ENCODE peak calls at places on chromosomes 16 and 17, in six cellular contexts. A is GM10248, Y is mucosa of descending colon, J is lower lobe of right lung, C is kidney, S is WTC11. W is an unnamed sample.

GRCh38 chr17:55398689-55399088 is 22.9 kb downstream of the MMD start:
- DNase-seq in A (no peak), J (no peak), Y (no peak), C (no peak), S (no peak), W (no peak)

GRCh38 chr17:78653382-78653781 is 76.2 kb upstream of the DNAH17 start:
- DNase-seq in Y (no peak), S (no peak), A (no peak), J (no peak), C (no peak), W (no peak)

GRCh38 chr17:68182940-68183551 is 64.8 kb upstream of the AMZ2 start:
- DNase-seq in Y (peak; percentile 45), C (no peak), J (no peak), A (peak; percentile 60), S (no peak), W (peak; percentile 56)

GRCh38 chr17:35984140-35984539 is 2.4 kb downstream of the CCL14 start:
- DNase-seq in Y (no peak), S (no peak), C (no peak), J (no peak), A (no peak), W (no peak)

GRCh38 chr16:10642964-10643363 is 51.8 kb downstream of the TEKT5 start:
- DNase-seq in Y (no peak), C (no peak), S (no peak), J (no peak), A (no peak), W (no peak)

GRCh38 chr17:53948323-53948722 is 125.6 kb downstream of the KIF2B start:
- DNase-seq in S (no peak), Y (no peak), A (no peak), J (no peak), C (no peak), W (no peak)

GRCh38 chr17:67377727-67378443 is 804 bp downstream of the PITPNC1 start:
- DNase-seq in C (peak; percentile 89), S (peak; percentile 54), A (peak; percentile 58), J (peak; percentile 75), Y (peak; percentile 48), W (peak; percentile 71)

GRCh38 chr16:65445313-65446260 is 323.7 kb upstream of the CDH11 start:
- DNase-seq in S (no peak), C (no peak), A (no peak), J (no peak), Y (no peak), W (no peak)

GRCh38 chr16:3071655-3072054 is 6.2 kb downstream of the IL32 start:
- DNase-seq in S (no peak), A (no peak), J (no peak), C (peak; percentile 15), Y (no peak), W (no peak)

GRCh38 chr16:6038966-6039530 is 941.5 kb upstream of the EEF2KMT start:
- DNase-seq in A (no peak), Y (no peak), C (no peak), J (no peak), S (no peak), W (no peak)

GRCh38 chr16:6031102-6031501 is 933.5 kb upstream of the EEF2KMT start:
- DNase-seq in C (no peak), J (no peak), Y (no peak), A (no peak), S (no peak), W (no peak)

GRCh38 chr16:6032438-6032837 is 934.8 kb upstream of the EEF2KMT start:
- DNase-seq in J (no peak), C (no peak), Y (no peak), A (no peak), S (no peak), W (no peak)

GRCh38 chr16:6031567-6031966 is 934.0 kb upstream of the EEF2KMT start:
- DNase-seq in C (no peak), J (no peak), S (no peak), Y (no peak), A (no peak), W (no peak)

DNA sequence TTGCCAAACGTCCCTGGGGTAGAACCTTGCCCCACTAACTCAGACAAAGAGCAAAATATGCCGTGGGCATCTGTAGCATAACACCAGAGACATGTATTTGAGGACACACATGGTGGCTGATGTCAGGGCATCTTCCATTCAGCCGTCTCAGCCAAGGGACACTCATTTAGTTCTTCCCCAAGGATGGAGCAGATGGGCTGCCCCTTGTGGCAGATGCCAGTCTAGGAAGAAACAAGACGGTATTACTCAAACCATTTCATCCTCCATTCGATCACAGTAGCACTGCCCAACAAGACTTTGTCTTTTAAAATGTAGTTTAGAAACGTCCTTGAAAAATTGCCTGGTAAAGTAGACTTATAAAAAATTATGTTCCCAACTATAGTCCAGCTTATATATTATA is 937.6 kb upstream of the EEF2KMT start:
- DNase-seq in J (no peak), C (no peak), S (no peak), A (no peak), Y (no peak), W (no peak)
- TF ChIP-seq CTCF in J (no peak), C (no peak), S (no peak), A (no peak), Y (no peak), W (no peak)

GRCh38 chr16:28876016-28876659 is 2.1 kb upstream of the ATP2A1 start:
- DNase-seq in A (no peak), S (no peak), J (no peak), C (no peak), Y (no peak), W (no peak)

GRCh38 chr16:28876973-28877641 is 1.2 kb upstream of the ATP2A1 start:
- DNase-seq in Y (no peak), J (no peak), A (no peak), C (no peak), S (no peak), W (no peak)

GRCh38 chr16:28874406-28874805 is 3.9 kb upstream of the ATP2A1 start:
- DNase-seq in J (no peak), C (no peak), S (no peak), Y (no peak), A (no peak), W (no peak)

GRCh38 chr16:28873543-28874201 is 4.6 kb upstream of the ATP2A1 start:
- DNase-seq in Y (peak; percentile 35), J (no peak), S (peak; percentile 77), A (peak; percentile 74), C (no peak), W (peak; percentile 83)

DNA sequence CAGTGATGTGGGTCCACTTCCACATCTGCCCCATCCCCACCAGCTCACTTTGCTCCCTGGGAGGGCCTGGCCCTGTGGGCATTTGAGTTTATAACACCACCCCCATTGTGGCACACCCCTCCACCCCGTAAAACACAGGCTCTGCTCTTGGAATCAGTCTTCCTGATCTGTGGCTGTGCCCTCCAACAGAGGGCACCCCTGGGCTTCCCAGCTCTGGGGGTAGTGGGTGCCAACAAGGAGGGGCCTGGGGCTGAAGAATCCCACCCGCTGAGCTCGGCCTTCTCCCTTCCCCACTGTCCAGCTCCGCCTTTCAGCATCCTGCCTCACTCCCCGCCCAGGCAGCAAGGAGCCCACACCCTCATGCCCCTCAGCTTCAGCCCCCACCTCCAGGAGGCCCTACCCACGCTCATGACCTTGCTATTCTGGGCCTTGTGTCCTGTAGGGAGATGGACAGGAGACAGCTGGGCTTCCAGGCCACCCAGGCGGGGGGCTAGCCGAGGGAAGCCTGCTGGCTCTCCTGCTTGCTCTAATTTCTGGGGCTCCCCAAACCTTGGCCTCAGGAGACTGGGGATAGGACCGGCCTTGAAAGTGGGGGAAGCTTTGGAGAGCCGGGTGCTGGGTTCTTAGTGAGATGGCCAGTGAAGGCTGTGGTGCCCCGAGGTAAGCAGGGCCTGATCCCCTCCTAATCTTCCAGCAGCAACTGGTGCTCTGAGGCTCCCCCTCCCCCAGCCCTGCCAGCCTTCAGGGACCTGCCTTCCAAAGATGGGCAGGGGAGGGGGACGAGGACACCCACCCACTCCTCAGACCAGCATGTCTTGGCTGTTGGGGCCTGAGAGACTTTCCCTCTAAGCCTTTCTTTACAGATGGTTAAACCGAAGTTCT is 2.9 kb upstream of the ATP2A1 start:
- DNase-seq in A (no peak), J (no peak), Y (no peak), C (no peak), S (no peak), W (no peak)
- TF ChIP-seq CTCF in A (peak; percentile 9), J (no peak), Y (no peak), C (no peak), S (no peak), W (no peak)

GRCh38 chr17:7742729-7743128 is 25.2 kb downstream of the DNAH2 start:
- DNase-seq in Y (no peak), J (no peak), S (no peak), C (no peak), A (no peak), W (no peak)

GRCh38 chr17:7747586-7747985 is 30.0 kb downstream of the DNAH2 start:
- DNase-seq in S (no peak), C (no peak), Y (no peak), A (no peak), J (no peak), W (no peak)

GRCh38 chr17:7744416-7744815 is 26.9 kb downstream of the DNAH2 start:
- DNase-seq in C (peak; percentile 37), S (no peak), Y (peak; percentile 8), J (no peak), A (no peak), W (no peak)

GRCh38 chr17:7748098-7748775 is 30.7 kb downstream of the DNAH2 start:
- DNase-seq in C (peak; percentile 19), S (no peak), J (no peak), Y (no peak), A (no peak), W (no peak)

DNA sequence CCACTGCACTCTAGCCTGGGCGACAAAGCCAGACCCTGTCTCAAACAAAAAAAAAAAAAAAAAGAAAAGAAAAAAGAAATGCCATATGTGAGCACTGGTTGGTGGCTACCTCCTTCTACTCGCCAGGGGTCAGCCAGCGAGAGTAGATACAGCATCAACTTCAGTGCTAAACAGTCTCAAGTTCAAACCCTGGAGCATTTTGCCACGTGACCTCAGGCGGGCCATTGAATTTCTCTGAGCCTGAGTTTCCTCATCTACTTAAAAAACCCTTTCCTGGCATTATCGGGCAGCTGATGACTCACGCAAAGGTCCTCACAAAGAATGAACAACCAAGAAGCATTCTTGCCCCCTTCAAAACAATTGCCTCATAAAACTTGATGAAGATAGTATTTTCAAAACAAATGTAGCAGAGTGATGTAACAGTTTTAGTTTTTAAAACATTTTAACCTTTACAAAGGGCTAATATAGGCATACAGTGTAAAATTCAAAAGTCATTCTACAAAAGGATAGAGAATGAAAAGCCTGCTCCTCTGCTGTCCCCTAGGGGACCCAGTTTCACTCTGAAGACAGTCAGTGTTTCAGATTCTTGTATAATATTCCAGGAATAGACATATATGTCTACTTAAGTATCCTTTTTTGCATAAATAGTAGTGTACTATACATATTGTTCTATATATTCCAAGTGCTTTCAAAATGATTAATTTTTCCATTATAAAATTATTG is 28.4 kb downstream of the DNAH2 start:
- DNase-seq in J (no peak), S (no peak), A (no peak), Y (no peak), C (no peak), W (no peak)
- TF ChIP-seq CTCF in J (no peak), S (no peak), A (no peak), Y (no peak), C (no peak), W (no peak)

DNA sequence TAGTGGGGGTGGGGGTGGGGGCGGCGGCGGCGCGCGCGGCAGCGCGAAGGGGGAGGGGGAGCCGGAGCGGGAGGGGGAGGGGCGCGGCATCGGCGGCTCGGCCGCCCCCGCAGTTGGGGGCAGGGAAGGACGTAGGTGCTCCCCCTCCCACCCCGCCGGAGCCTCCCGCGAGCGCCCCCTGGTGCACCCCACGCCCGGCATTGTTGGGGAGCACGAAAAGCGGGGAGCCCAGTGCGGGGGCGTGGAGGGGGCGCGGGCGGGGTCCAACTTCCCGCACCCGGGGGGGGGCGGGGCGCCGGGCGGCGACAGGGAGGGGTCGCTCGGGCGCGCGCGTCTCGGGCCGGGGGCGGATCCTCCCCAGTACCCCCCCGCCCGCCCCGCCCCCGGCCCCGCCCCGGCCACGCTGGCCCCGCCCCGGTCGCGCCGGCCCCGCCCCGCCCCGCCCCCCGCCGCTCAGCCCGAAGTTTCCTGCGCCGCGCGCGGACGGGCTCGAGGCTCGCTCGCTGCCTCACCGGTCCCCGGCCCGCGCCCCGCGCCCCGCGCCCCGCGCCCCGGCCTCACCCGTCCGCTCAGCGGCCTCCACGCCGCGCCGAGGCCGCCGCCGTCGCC is at the start of gene CACNA1H:
- DNase-seq in C (no peak), A (no peak), J (no peak), Y (peak; percentile 21), S (peak; percentile 63), W (peak; percentile 82)
- TF ChIP-seq CTCF in C (no peak), A (no peak), J (no peak), Y (no peak), S (peak; percentile 23), W (no peak)